ENCODE peak calls at places on chromosome 4, in eight cellular contexts. B is OCI-LY7, Z is breast epithelium, E is thoracic aorta, G is kidney, O is tibial artery, I is ascending aorta, A is heart right ventricle. L is an unnamed sample.

GRCh38 chr4:6612961-6613675 is 27.4 kb upstream of the MRFAP1 start:
- DNase-seq in O (no peak), A (no peak), I (no peak), Z (no peak), G (peak; percentile 11), B (no peak), E (no peak), L (no peak)

GRCh38 chr4:73576366-73576765 is 43.9 kb downstream of the RASSF6 start:
- DNase-seq in I (no peak), A (no peak), B (no peak), Z (no peak), G (no peak), O (no peak), E (no peak), L (no peak)

GRCh38 chr4:145066063-145066501 is 31.9 kb downstream of the ANAPC10 start:
- DNase-seq in O (no peak), B (no peak), A (no peak), E (no peak), G (no peak), I (no peak), Z (no peak), L (no peak)

GRCh38 chr4:85591361-85592098 is 116.6 kb downstream of the ARHGAP24 start:
- DNase-seq in Z (no peak), G (no peak), O (no peak), B (no peak), E (no peak), I (no peak), A (no peak), L (no peak)

GRCh38 chr4:127782025-127782274 is 172 bp upstream of the HSPA4L start:
- DNase-seq in O (peak; percentile 69), A (peak; percentile 89), Z (peak; percentile 72), B (no peak), I (peak; percentile 90), E (peak; percentile 28), G (peak; percentile 94), L (peak; percentile 76)

GRCh38 chr4:156946508-156947197 is 24.9 kb downstream of the PDGFC start:
- DNase-seq in O (peak; percentile 59), G (no peak), Z (no peak), E (no peak), I (peak; percentile 85), A (no peak), B (no peak), L (peak; percentile 80)

GRCh38 chr4:79678472-79679202 is 270.6 kb upstream of the GK2 start:
- DNase-seq in Z (no peak), O (no peak), B (no peak), E (no peak), I (no peak), G (no peak), A (no peak), L (no peak)

GRCh38 chr4:57499786-57500185 is 389.6 kb upstream of the IGFBP7 start:
- DNase-seq in E (no peak), O (no peak), I (no peak), A (no peak), Z (no peak), B (no peak), G (no peak), L (no peak)

GRCh38 chr4:114378306-114378903 is 220.2 kb upstream of the UGT8 start:
- DNase-seq in A (no peak), I (no peak), B (no peak), O (no peak), Z (no peak), G (no peak), E (no peak), L (no peak)

GRCh38 chr4:145351922-145352321 is 129.7 kb upstream of the SMAD1 start:
- DNase-seq in Z (no peak), I (no peak), G (no peak), E (no peak), A (no peak), O (no peak), B (no peak), L (no peak)

GRCh38 chr4:80097395-80098177 is 24.6 kb upstream of the ANTXR2 start:
- DNase-seq in A (no peak), E (no peak), G (peak; percentile 49), Z (no peak), B (no peak), I (no peak), O (peak; percentile 49), L (peak; percentile 65)

DNA sequence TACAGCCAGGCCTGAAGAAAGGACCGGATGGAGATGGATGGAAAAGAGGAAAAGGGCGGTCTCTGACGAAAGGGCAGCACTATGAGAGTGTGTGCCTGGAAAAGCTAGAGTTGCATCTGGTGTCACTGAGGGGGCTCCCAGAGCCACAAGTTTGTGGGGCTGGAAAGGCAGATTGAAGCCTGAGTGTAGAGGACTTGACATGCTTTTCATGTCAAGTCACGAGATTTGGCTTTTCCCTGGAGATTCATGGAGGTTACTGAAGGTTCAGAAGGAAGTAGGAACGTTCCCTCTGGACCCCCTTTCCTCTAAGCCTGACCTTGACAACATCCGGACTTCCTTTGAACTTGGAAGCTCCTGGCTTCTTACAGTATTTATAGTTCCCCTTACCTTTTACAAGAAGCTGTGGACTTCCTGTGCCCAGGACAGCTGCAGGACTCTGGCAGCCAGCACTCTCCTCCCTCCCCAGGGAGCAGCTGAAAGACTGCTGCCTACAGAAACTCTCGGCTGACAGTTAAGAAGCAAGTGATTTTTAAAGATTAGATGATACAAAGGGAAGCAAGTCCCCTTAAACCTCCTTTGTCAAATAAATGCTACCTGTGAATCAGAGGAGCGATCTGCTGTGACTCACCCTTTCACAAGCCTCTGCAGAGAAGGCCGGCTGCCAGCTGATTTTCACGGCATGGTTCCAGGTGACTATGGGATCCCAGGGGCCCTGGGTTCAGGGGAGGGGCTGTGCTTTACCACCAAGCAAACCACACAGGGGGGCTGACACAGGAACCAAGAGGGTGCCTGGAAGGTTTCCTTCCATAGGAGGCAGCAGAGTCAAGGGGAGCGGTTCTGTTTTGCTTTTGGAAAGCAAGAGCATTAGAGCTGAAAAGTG is 72.9 kb upstream of the STIM2 start:
- DNase-seq in Z (no peak), G (no peak), A (peak; percentile 36), B (peak; percentile 88), O (no peak), I (no peak), E (no peak), L (no peak)
- TF ChIP-seq CTCF in Z (no peak), G (no peak), A (peak; percentile 41), B (peak; percentile 86), O (no peak), I (peak; percentile 6), E (no peak), L (no peak)

DNA sequence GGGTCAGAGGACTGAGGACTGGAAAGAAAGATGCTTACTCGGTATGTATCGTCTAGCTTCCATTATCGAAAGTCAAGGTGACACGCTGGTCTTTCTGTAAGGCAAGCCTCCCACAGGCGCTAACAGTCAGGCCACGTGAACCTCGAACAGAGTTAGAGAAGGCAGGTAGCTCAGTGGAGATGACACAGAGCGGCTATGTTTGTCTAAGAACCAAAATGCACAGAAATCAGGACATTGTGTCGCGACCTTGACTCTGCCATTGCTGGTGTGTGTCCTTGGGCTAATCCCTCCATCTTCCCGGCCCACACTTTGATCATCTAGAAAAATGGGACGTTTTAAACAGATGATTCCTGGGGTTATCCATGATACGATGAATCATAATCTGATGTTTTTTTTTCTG is 40.3 kb downstream of the IRF2 start:
- DNase-seq in I (no peak), O (no peak), A (no peak), G (no peak), B (no peak), Z (no peak), E (no peak), L (no peak)
- H3K4me1 ChIP-seq in I (peaks cover 6% of the 10 kb centered on the region), O (peaks cover 45% of the 10 kb centered on the region), A (peaks cover 82% of the 10 kb centered on the region), G (peaks cover 2% of the 10 kb centered on the region), B (peaks cover 6% of the 10 kb centered on the region), Z (no peaks in the 10 kb centered on the region), E (peaks cover 21% of the 10 kb centered on the region), L (peaks cover 58% of the 10 kb centered on the region)

DNA sequence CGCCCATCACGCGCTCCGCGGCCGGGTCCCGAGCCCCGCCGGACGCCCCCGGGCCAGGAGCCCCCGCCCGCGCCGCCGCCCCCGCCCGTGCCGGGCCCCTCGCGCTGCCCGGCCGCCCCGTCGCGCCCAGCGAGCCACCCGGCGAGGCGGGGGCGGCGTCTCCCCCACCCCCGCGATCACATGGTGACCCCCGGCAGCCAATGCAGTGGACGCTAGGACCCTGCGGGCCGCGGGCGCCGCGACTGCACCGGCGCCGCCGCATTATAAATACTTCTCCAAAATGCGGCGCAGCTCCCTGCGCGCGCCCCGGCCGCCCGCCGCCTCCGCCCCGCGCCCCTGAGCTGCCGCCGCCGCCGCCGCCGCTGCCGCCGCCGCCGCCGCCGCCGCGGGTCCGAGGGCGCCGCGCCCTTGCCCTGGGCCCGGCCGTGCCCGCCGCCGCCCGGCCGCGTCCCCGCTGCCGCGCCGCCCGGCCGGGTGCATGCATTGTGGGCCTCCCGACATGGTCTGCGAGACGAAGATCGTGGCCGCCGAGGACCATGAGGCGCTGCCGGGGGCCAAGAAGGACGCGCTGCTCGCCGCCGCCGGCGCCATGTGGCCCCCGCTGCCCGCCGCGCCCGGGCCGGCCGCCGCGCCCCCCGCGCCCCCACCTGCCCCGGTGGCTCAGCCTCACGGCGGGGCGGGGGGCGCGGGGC is at the start of gene NAT8L:
- DNase-seq in B (peak; percentile 22), A (peak; percentile 13), I (no peak), Z (no peak), O (no peak), G (peak; percentile 60), E (no peak), L (no peak)
- H3K4me3 ChIP-seq in B (no peak within 1 kb of the TSS), A (peak within 1 kb of the TSS; percentile 40), I (peak within 1 kb of the TSS; percentile 58), Z (peak within 1 kb of the TSS; percentile 32), O (peak within 1 kb of the TSS; percentile 50), G (no peak within 1 kb of the TSS), E (peak within 1 kb of the TSS; percentile 58), L (peak within 1 kb of the TSS; percentile 57)

GRCh38 chr4:140373328-140374129 is at the start of gene SCOC:
- DNase-seq in Z (peak; percentile 100), O (peak; percentile 100), G (peak; percentile 99), I (peak; percentile 100), B (peak; percentile 93), E (peak; percentile 99), A (peak; percentile 98), L (peak; percentile 100)

GRCh38 chr4:140367738-140368137 is 5.7 kb upstream of the SCOC start:
- DNase-seq in E (no peak), B (no peak), Z (no peak), I (no peak), G (no peak), O (no peak), A (no peak), L (no peak)

GRCh38 chr4:140368686-140369085 is 4.8 kb upstream of the SCOC start:
- DNase-seq in I (no peak), O (no peak), A (no peak), G (no peak), Z (no peak), B (no peak), E (no peak), L (no peak)

GRCh38 chr4:140374130-140374477 is 658 bp downstream of the SCOC start:
- DNase-seq in G (no peak), B (no peak), O (no peak), I (no peak), A (no peak), E (no peak), Z (peak; percentile 44), L (no peak)

DNA sequence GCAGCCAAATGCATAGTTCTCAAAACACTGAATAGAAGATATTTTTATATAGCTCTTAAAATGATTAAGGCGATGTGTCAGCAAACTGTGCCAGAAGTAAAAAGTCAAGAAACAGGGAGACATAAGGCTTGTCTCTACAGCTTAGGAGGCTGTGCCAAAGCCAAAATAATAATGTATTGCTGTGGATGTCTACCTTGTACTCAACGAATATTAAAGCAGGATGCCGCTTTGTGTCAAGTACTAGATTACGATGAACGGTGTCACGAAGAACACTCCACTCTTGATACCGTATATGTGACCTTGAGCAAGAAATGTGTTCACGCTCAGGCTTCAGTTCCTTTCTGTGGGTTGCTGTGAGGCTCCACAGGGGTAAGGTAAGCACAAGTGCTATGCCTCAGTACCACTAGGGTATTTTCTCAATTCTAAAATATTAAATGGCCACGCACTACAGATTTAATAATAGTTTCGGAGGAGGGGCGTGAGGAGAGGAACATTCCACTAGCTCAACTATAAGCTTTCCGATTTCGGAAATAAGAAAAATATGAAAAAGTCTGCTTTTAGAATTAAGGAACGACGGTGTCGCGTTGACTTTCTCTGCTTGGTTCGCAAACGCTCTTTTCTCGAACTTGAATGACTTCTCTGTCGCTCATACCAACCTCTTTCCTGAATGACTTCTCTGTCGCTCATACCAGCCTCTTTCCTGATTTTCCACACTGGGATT is 679 bp upstream of the SCOC start:
- DNase-seq in B (peak; percentile 13), I (no peak), G (no peak), A (no peak), E (no peak), Z (no peak), O (no peak), L (no peak)
- TF ChIP-seq CTCF in B (no peak), I (no peak), G (peak; percentile 4), A (no peak), E (peak; percentile 51), Z (peak; percentile 44), O (peak; percentile 34), L (no peak)

L was measured in right atrium auricular region.